ENCODE peak calls at places on chromosomes 5 and 9, in five cellular contexts. B is NB4, S is GM12865, G is heart right ventricle, O is astrocyte of the spinal cord. Q is an unnamed sample.

GRCh38 chr5:35803221-35803651 is 53.5 kb upstream of the IL7R start:
- DNase-seq in B (no peak), S (peak; percentile 42), G (peak; percentile 12), O (peak; percentile 66), Q (peak; percentile 53)

GRCh38 chr9:125428060-125428481 is 166.4 kb downstream of the GAPVD1 start:
- DNase-seq in B (peak; percentile 55), S (peak; percentile 46), G (no peak), O (no peak), Q (peak; percentile 19)

GRCh38 chr5:35213608-35214007 is 16.7 kb downstream of the PRLR start:
- DNase-seq in B (no peak), S (no peak), G (no peak), O (peak; percentile 11), Q (no peak)

GRCh38 chr5:34895641-34896419 is 19.5 kb downstream of the RAD1 start:
- DNase-seq in B (no peak), S (no peak), G (no peak), O (no peak), Q (peak; percentile 50)

GRCh38 chr9:125049212-125049611 is 94.1 kb downstream of the SCAI start:
- DNase-seq in B (no peak), S (no peak), G (no peak), O (no peak), Q (no peak)

GRCh38 chr9:89425024-89425805 is 72.7 kb downstream of the SEMA4D start:
- DNase-seq in B (no peak), S (no peak), G (no peak), O (peak; percentile 9), Q (no peak)

GRCh38 chr5:8695902-8696301 is 827.0 kb downstream of the MTRR start:
- DNase-seq in B (no peak), S (no peak), G (no peak), O (no peak), Q (no peak)

GRCh38 chr5:1503301-1504243 is 20.2 kb downstream of the LPCAT1 start:
- DNase-seq in B (peak; percentile 88), S (peak; percentile 85), G (peak; percentile 50), O (no peak), Q (peak; percentile 67)

GRCh38 chr9:33320568-33321261 is 30.4 kb downstream of the NFX1 start:
- DNase-seq in B (no peak), S (no peak), G (no peak), O (peak; percentile 95), Q (peak; percentile 96)

GRCh38 chr5:159157552-159157951 is 51.8 kb downstream of the RNF145 start:
- DNase-seq in B (no peak), S (no peak), G (no peak), O (no peak), Q (no peak)

GRCh38 chr9:98953877-98954610 is 10.3 kb downstream of the COL15A1 start:
- DNase-seq in B (no peak), S (no peak), G (no peak), O (no peak), Q (no peak)

GRCh38 chr9:18849186-18849724 is 183.8 kb downstream of the SAXO1 start:
- DNase-seq in B (no peak), S (no peak), G (no peak), O (no peak), Q (no peak)

GRCh38 chr5:11415751-11416150 is 488.5 kb downstream of the CTNND2 start:
- DNase-seq in B (no peak), S (no peak), G (no peak), O (peak; percentile 10), Q (no peak)

GRCh38 chr9:76866689-76867088 is 39.2 kb downstream of the PRUNE2 start:
- DNase-seq in B (no peak), S (no peak), G (no peak), O (peak; percentile 85), Q (peak; percentile 80)

GRCh38 chr5:167081561-167081960 is 1209.9 kb upstream of the WWC1 start:
- DNase-seq in B (no peak), S (no peak), G (no peak), O (no peak), Q (no peak)

GRCh38 chr9:134395727-134396257 is 69.5 kb downstream of the RXRA start:
- DNase-seq in B (no peak), S (peak; percentile 50), G (no peak), O (no peak), Q (no peak)

GRCh38 chr5:180313677-180314076 is 21.8 kb upstream of the MAPK9 start:
- DNase-seq in B (peak; percentile 74), S (no peak), G (peak; percentile 52), O (no peak), Q (no peak)

GRCh38 chr9:104088416-104088815 is 5.7 kb upstream of the SMC2 start:
- DNase-seq in B (no peak), S (no peak), G (no peak), O (no peak), Q (peak; percentile 13)

GRCh38 chr5:64939772-64940510 is 171.2 kb downstream of the CWC27 start:
- DNase-seq in B (no peak), S (no peak), G (peak; percentile 14), O (peak; percentile 27), Q (peak; percentile 25)

GRCh38 chr9:129561594-129562281 is 59.2 kb downstream of the C9orf50 start:
- DNase-seq in B (no peak), S (no peak), G (no peak), O (peak; percentile 33), Q (no peak)

GRCh38 chr5:54254482-54255198 is 55.7 kb downstream of the ARL15 start:
- DNase-seq in B (peak; percentile 5), S (no peak), G (peak; percentile 30), O (peak; percentile 16), Q (peak; percentile 28)

GRCh38 chr5:72634444-72634843 is 127.2 kb upstream of the ZNF366 start:
- DNase-seq in B (no peak), S (no peak), G (no peak), O (peak; percentile 56), Q (peak; percentile 18)

GRCh38 chr9:28956111-28956880 is 1383.0 kb upstream of the C9orf72 start:
- DNase-seq in B (no peak), S (no peak), G (no peak), O (no peak), Q (no peak)

GRCh38 chr9:126647585-126648110 is 33.9 kb downstream of the LMX1B start:
- DNase-seq in B (no peak), S (no peak), G (no peak), O (no peak), Q (no peak)

GRCh38 chr9:36401179-36401740 is 1.2 kb upstream of the RNF38 start:
- DNase-seq in B (no peak), S (no peak), G (no peak), O (peak; percentile 85), Q (peak; percentile 74)

GRCh38 chr5:55096860-55097259 is 5.6 kb upstream of the GZMA start:
- DNase-seq in B (no peak), S (no peak), G (no peak), O (no peak), Q (no peak)

GRCh38 chr9:123769723-123770122 is 160.2 kb downstream of the DENND1A start:
- DNase-seq in B (no peak), S (no peak), G (no peak), O (no peak), Q (no peak)

GRCh38 chr9:98142925-98143481 is 24.0 kb upstream of the TRIM14 start:
- DNase-seq in B (no peak), S (no peak), G (no peak), O (no peak), Q (no peak)

GRCh38 chr5:141478321-141478945 is 2.7 kb downstream of the PCDHGC3 start:
- DNase-seq in B (peak; percentile 24), S (peak; percentile 46), G (no peak), O (peak; percentile 29), Q (no peak)

GRCh38 chr5:96008487-96008886 is 46.8 kb upstream of the ELL2 start:
- DNase-seq in B (no peak), S (no peak), G (no peak), O (no peak), Q (no peak)

GRCh38 chr5:59587489-59588337 is 305.8 kb downstream of the PDE4D start:
- DNase-seq in B (no peak), S (no peak), G (peak; percentile 43), O (peak; percentile 87), Q (peak; percentile 74)

DNA sequence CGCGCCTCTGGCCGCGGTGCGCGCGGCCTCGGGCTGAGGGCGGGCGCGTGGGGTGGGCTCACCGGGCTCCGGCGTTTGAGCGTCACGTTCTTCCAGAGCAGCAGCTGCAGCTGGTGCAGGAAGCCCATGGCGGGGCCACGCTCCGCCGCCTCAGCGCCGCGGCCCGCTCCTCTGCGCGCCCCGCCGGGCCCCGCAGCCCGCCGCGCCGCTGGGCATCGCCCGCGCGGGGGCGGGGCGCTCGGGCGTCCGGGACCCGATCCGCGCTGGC is at the start of gene ABCA2:
- DNase-seq in B (no peak), S (no peak), G (no peak), O (no peak), Q (peak; percentile 14)
- H3K4me3 ChIP-seq in B (peak within 1 kb of the TSS; percentile 85), S (peak within 1 kb of the TSS; percentile 10), G (peak within 1 kb of the TSS; percentile 68), O (peak within 1 kb of the TSS; percentile 41), Q (peak within 1 kb of the TSS; percentile 52)

DNA sequence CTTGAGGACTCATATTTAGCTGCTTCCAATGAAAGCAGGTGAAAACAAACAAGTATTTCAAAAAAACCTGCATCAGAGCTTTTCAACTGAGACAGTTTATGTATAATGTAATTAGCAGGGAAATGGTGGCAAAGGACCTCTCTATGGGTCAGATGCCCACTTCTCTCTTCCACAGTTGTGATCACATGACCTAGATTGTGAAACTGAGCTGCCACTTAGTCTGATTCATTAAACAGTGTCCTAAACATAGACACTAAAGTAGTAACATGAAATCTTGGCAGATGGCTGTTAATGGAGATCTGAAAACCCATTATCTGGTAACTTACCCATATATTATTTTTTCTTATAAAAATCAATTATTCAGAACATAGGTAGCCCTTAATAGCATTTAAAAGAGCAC is 663.6 kb upstream of the RIOK2 start:
- DNase-seq in B (peak; percentile 11), S (no peak), G (no peak), O (no peak), Q (no peak)
- TF ChIP-seq CTCF in B (no peak), S (no peak), G (no peak), O (no peak), Q (no peak)

GRCh38 chr9:130662099-130662926 is 2.1 kb upstream of the PRDM12 start:
- DNase-seq in B (no peak), S (no peak), G (no peak), O (no peak), Q (no peak)
- H3K4me3 ChIP-seq in B (no peak overlapping the region), S (no peak overlapping the region), G (no peak overlapping the region), O (no peak overlapping the region), Q (no peak overlapping the region)

GRCh38 chr5:151615431-151615830 is 24.3 kb upstream of the FAT2 start:
- DNase-seq in B (no peak), S (peak; percentile 49), G (no peak), O (no peak), Q (no peak)
- TF ChIP-seq CTCF in B (no peak), S (no peak), G (no peak), O (no peak), Q (no peak)

GRCh38 chr5:149358818-149359217 is 972 bp downstream of the PCYOX1L start:
- DNase-seq in B (no peak), S (no peak), G (no peak), O (no peak), Q (no peak)

GRCh38 chr5:149358294-149358651 is 427 bp downstream of the PCYOX1L start:
- DNase-seq in B (peak; percentile 73), S (peak; percentile 41), G (peak; percentile 41), O (no peak), Q (no peak)

GRCh38 chr5:149355688-149356087 is 2.2 kb upstream of the PCYOX1L start:
- DNase-seq in B (no peak), S (no peak), G (no peak), O (no peak), Q (no peak)

GRCh38 chr5:149357370-149358293 is at the start of gene PCYOX1L:
- DNase-seq in B (peak; percentile 96), S (peak; percentile 97), G (peak; percentile 96), O (peak; percentile 95), Q (peak; percentile 95)

GRCh38 chr5:149356391-149356790 is 1.5 kb upstream of the PCYOX1L start:
- DNase-seq in B (no peak), S (peak; percentile 14), G (no peak), O (no peak), Q (no peak)
- H3K4me3 ChIP-seq in B (no peak overlapping the region), S (no peak overlapping the region), G (no peak overlapping the region), O (no peak overlapping the region), Q (no peak overlapping the region)

Q was measured in fibroblast of pulmonary artery.